ENCODE peak calls at places on chromosomes 12 and 14, in four cellular contexts. I is heart left ventricle, F is psoas muscle, X is HL-60. H is an unnamed sample.

GRCh38 chr12:131985145-131985875 is 35.6 kb downstream of the EP400 start:
- DNase-seq in I (no peak), F (no peak), X (peak), H (no peak)

GRCh38 chr12:50157259-50157658 is 9.9 kb downstream of the CERS5 start:
- DNase-seq in I (no peak), F (no peak), X (no peak), H (no peak)

GRCh38 chr12:125185740-125186470 is 120.7 kb downstream of the AACS start:
- DNase-seq in I (peak), F (peak), X (peak), H (peak)

GRCh38 chr14:72621387-72622065 is 272.4 kb downstream of the DPF3 start:
- DNase-seq in I (no peak), F (no peak), X (no peak), H (no peak)

GRCh38 chr12:89933911-89934310 is 225.3 kb upstream of the ATP2B1 start:
- DNase-seq in I (no peak), F (no peak), X (no peak), H (no peak)

GRCh38 chr12:127964717-127965116 is 302.3 kb upstream of the TMEM132C start:
- DNase-seq in I (no peak), F (no peak), X (no peak), H (no peak)

GRCh38 chr14:77212933-77213656 is 31.5 kb downstream of the TMEM63C start:
- DNase-seq in I (no peak), F (no peak), X (no peak), H (peak)

GRCh38 chr12:18689781-18690180 is 48.0 kb downstream of the PLCZ1 start:
- DNase-seq in I (no peak), F (no peak), X (no peak), H (no peak)

GRCh38 chr12:6336859-6337744 is 4.8 kb downstream of the TNFRSF1A start:
- DNase-seq in I (no peak), F (no peak), X (peak), H (no peak)

DNA sequence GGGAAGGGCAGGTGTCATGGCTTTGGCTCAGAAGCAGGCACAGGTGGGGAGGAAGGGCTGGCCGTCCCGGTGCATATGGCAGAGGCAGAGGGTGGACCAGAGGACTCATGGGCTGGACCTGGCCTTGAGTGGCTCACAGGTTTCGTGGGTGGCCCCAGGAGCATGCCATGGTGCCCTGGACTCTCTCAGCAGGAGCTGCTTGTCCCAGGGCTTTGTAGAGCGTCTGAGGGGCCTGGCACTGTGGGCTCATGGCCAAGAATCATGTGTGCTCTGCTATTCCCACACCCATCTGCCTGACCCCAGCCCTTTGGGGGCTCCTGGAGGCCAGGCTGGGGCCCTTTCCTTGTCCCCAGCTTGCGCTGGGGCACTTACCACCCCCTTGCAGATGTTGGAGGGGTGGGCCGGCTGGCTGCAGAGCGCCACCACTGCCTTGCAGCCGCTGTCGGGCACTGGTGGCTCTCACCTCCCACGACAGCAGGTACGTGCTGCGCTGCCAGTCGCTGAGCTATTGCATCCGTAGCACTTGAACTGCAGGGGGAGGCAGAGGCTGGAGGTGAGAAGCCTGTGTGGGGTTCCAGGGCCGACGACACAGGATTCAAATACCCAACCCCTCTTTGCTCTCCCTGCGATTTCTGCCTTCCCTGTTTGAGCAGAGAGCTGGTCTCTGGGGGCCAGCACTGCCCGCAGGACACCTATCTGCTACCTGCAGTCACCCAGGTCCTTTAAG is 187.4 kb upstream of the PRMT8 start:
- DNase-seq in I (no peak), F (no peak), X (no peak), H (no peak)
- TF ChIP-seq CTCF in I (no peak), F (no peak), X (no peak), H (no peak)

GRCh38 chr14:68451676-68452387 is 341.0 kb downstream of the ZFP36L1 start:
- DNase-seq in I (no peak), F (peak), X (no peak), H (no peak)
- H3K27ac ChIP-seq in I (peak), F (peak), X (no peak), H (no peak)

GRCh38 chr14:78902010-78902623 is 731.9 kb downstream of the NRXN3 start:
- DNase-seq in I (no peak), F (no peak), X (no peak), H (peak)
- TF ChIP-seq CTCF in I (no peak), F (peak), X (peak), H (no peak)

DNA sequence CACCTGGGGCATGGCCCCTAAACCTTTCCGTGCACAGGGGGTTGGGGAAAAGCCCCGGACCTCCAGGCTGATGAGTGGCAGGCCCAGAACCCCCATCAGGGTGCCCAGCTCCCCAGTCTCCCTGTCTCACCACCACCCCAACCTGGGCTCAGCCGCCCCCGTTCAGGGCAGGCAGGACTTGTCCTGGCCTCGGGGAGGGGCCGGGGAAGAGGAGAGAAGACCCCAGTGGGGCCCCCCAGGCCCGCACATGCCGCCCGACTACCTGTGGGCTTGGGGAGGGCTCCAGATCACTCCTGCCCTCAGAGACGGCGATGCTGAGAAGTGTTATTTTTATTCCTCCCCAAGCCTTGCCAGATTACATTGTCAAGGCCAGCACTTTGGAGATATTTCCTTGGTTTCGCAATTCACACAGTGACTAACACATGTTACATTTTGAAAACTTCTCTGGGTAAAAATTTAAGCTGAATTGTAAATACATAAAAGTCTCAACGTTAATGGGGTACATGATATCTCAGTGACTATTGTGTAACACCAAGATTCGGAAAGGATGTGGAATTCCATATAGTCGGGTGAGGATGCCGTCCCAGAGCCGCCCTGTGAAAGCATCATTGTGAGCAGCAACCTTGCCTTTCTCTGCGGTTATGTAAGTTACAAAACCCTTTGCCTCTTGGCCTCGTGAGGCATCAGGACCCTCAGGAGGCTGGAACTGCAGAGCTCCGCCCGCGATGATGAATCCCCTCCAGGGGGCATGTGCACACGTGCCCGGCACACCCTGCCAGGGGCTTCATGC is 85.6 kb upstream of the DIO3 start:
- DNase-seq in I (no peak), F (peak), X (peak), H (peak)
- H3K27ac ChIP-seq in I (no peak), F (no peak), X (no peak), H (peak)

GRCh38 chr14:67486890-67487289 is 1.6 kb downstream of the TMEM229B start:
- DNase-seq in I (peak), F (no peak), X (no peak), H (no peak)
- TF ChIP-seq CTCF in I (no peak), F (no peak), X (no peak), H (no peak)